ENCODE peak calls at places on chromosomes 7 and 10, in seven cellular contexts. H is left ventricle myocardium inferior, B is A549, T is ovary, X is astrocyte, U is tibial artery, Q is tibial nerve. G is an unnamed sample.

GRCh38 chr7:8625612-8626011 is 192.2 kb downstream of the NXPH1 start:
- DNase-seq in H (no peak), B (no peak), T (no peak), X (no peak), U (no peak), Q (no peak), G (no peak)

GRCh38 chr7:154874409-154875113 is 128.4 kb downstream of the PAXIP1 start:
- DNase-seq in H (no peak), B (no peak), T (no peak), X (no peak), U (no peak), Q (no peak), G (no peak)

GRCh38 chr7:135685306-135686084 is 23.2 kb downstream of the STMP1 start:
- DNase-seq in H (no peak), B (no peak), T (no peak), X (peak), U (no peak), Q (no peak), G (no peak)

GRCh38 chr10:95767884-95768556 is 12.1 kb downstream of the ENTPD1 start:
- DNase-seq in H (peak), B (peak), T (no peak), X (no peak), U (no peak), Q (no peak), G (no peak)

GRCh38 chr7:65798111-65799075 is 74.5 kb upstream of the VKORC1L1 start:
- DNase-seq in H (no peak), B (no peak), T (no peak), X (peak), U (no peak), Q (no peak), G (no peak)

GRCh38 chr10:44405038-44405437 is 20.1 kb upstream of the CXCL12 start:
- DNase-seq in H (no peak), B (no peak), T (no peak), X (no peak), U (no peak), Q (no peak), G (no peak)

GRCh38 chr10:119562097-119562496 is 19.6 kb upstream of the RGS10 start:
- DNase-seq in H (no peak), B (no peak), T (no peak), X (no peak), U (no peak), Q (no peak), G (no peak)

GRCh38 chr10:38003588-38003987 is 6.9 kb upstream of the ZNF33A start:
- DNase-seq in H (no peak), B (no peak), T (no peak), X (no peak), U (no peak), Q (no peak), G (no peak)

GRCh38 chr10:43322769-43323168 is 48.7 kb upstream of the FXYD4 start:
- DNase-seq in H (peak), B (peak), T (peak), X (peak), U (peak), Q (peak), G (peak)

GRCh38 chr10:7933262-7933661 is 115.0 kb downstream of the TAF3 start:
- DNase-seq in H (no peak), B (no peak), T (no peak), X (no peak), U (no peak), Q (no peak), G (no peak)

GRCh38 chr10:28796606-28797512 is 119.5 kb downstream of the BAMBI start:
- DNase-seq in H (peak), B (peak), T (peak), X (peak), U (peak), Q (peak), G (no peak)

GRCh38 chr7:41885748-41886147 is 182.9 kb upstream of the INHBA start:
- DNase-seq in H (no peak), B (no peak), T (no peak), X (no peak), U (no peak), Q (no peak), G (no peak)

GRCh38 chr10:128068398-128069285 is 57.6 kb downstream of the MKI67 start:
- DNase-seq in H (no peak), B (no peak), T (no peak), X (no peak), U (peak), Q (no peak), G (no peak)

GRCh38 chr10:72272689-72273409 is 875 bp upstream of the DDIT4 start:
- DNase-seq in H (peak), B (peak), T (peak), X (peak), U (peak), Q (peak), G (peak)

GRCh38 chr10:72800000-72800740 is 93.4 kb upstream of the OIT3 start:
- DNase-seq in H (no peak), B (no peak), T (no peak), X (peak), U (no peak), Q (no peak), G (no peak)

GRCh38 chr10:112475565-112476233 is 28.7 kb downstream of the VTI1A start:
- DNase-seq in H (no peak), B (no peak), T (no peak), X (no peak), U (no peak), Q (no peak), G (no peak)

GRCh38 chr10:97327348-97328294 is 6.9 kb downstream of the FRAT2 start:
- DNase-seq in H (no peak), B (peak), T (no peak), X (no peak), U (no peak), Q (no peak), G (no peak)

GRCh38 chr10:70540089-70540788 is 61.7 kb downstream of the PALD1 start:
- DNase-seq in H (no peak), B (peak), T (no peak), X (no peak), U (no peak), Q (no peak), G (no peak)

GRCh38 chr10:132306951-132307751 is 599 bp downstream of the STK32C start:
- DNase-seq in H (peak), B (peak), T (peak), X (no peak), U (peak), Q (no peak), G (no peak)

GRCh38 chr10:26242752-26243151 is 26.2 kb downstream of the GAD2 start:
- DNase-seq in H (no peak), B (no peak), T (no peak), X (no peak), U (no peak), Q (no peak), G (no peak)

GRCh38 chr7:17939111-17939669 is 1.1 kb downstream of the SNX13 start:
- DNase-seq in H (no peak), B (peak), T (no peak), X (peak), U (no peak), Q (no peak), G (no peak)

GRCh38 chr7:97179454-97180104 is 62.1 kb downstream of the SDHAF3 start:
- DNase-seq in H (no peak), B (peak), T (peak), X (peak), U (no peak), Q (peak), G (no peak)

GRCh38 chr10:974785-975074 is 13.5 kb upstream of the GTPBP4 start:
- DNase-seq in H (no peak), B (no peak), T (no peak), X (no peak), U (no peak), Q (no peak), G (no peak)

GRCh38 chr7:131455546-131455945 is 100.9 kb downstream of the PODXL start:
- DNase-seq in H (no peak), B (no peak), T (no peak), X (no peak), U (no peak), Q (no peak), G (no peak)

GRCh38 chr7:17040701-17041100 is 158.9 kb upstream of the AGR3 start:
- DNase-seq in H (no peak), B (no peak), T (no peak), X (no peak), U (no peak), Q (no peak), G (no peak)

GRCh38 chr10:127492607-127493250 is 56.4 kb upstream of the NPS start:
- DNase-seq in H (no peak), B (peak), T (no peak), X (no peak), U (no peak), Q (no peak), G (no peak)

GRCh38 chr10:17375936-17376584 is 78.3 kb downstream of the ST8SIA6 start:
- DNase-seq in H (no peak), B (peak), T (no peak), X (no peak), U (no peak), Q (no peak), G (no peak)

GRCh38 chr7:158281441-158281840 is 306.2 kb downstream of the PTPRN2 start:
- DNase-seq in H (no peak), B (no peak), T (no peak), X (no peak), U (peak), Q (no peak), G (peak)

GRCh38 chr7:37187179-37187578 is 261.5 kb downstream of the ELMO1 start:
- DNase-seq in H (no peak), B (no peak), T (no peak), X (no peak), U (no peak), Q (no peak), G (no peak)

GRCh38 chr7:120089968-120090367 is 183.0 kb upstream of the KCND2 start:
- DNase-seq in H (no peak), B (peak), T (no peak), X (no peak), U (no peak), Q (no peak), G (no peak)

GRCh38 chr10:84589526-84590205 is 261.3 kb downstream of the CCSER2 start:
- DNase-seq in H (no peak), B (no peak), T (no peak), X (no peak), U (no peak), Q (no peak), G (no peak)

GRCh38 chr7:44798649-44799275 is 2.3 kb downstream of the PPIA start:
- DNase-seq in H (no peak), B (no peak), T (no peak), X (peak), U (no peak), Q (no peak), G (no peak)
- H3K27ac ChIP-seq in H (peak), B (peak), T (no peak), X (peak), U (no peak), Q (no peak), G (no peak)

DNA sequence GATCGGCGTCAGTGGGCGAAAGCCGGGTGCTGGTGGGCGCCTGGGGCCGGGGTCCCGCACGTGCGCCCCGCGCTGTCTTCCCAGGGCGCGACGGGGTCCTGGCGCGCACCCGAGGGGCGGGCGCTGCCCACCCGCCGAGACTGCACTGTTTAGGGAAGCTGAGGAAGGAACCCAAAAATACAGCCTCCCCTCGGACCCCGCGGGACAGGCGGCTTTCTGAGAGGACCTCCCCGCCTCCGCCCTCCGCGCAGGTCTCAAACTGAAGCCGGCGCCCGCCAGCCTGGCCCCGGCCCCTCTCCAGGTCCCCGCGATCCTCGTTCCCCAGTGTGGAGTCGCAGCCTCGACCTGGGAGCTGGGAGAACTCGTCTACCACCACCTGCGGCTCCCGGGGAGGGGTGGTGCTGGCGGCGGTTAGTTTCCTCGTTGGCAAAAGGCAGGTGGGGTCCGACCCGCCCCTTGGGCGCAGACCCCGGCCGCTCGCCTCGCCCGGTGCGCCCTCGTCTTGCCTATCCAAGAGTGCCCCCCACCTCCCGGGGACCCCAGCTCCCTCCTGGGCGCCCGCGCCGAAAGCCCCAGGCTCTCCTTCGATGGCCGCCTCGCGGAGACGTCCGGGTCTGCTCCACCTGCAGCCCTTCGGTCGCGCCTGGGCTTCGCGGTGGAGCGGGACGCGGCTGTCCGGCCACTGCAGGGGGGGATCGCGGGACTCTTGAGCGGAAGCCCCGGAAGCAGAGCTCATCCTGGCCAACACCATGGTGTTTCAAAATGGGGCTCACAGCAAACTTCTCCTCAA is 1.1 kb downstream of the EGFR start:
- DNase-seq in H (peak), B (no peak), T (peak), X (no peak), U (peak), Q (no peak), G (no peak)
- TF ChIP-seq CTCF in H (no peak), B (no peak), T (no peak), X (no peak), U (no peak), Q (no peak), G (no peak)

GRCh38 chr7:320297-320696 is 30.3 kb downstream of the FOXL3 start:
- DNase-seq in H (no peak), B (no peak), T (no peak), X (no peak), U (no peak), Q (no peak), G (no peak)

GRCh38 chr7:319267-319661 is 29.3 kb downstream of the FOXL3 start:
- DNase-seq in H (no peak), B (no peak), T (no peak), X (no peak), U (no peak), Q (no peak), G (no peak)

GRCh38 chr7:317643-318405 is 27.9 kb downstream of the FOXL3 start:
- DNase-seq in H (no peak), B (no peak), T (no peak), X (no peak), U (no peak), Q (no peak), G (no peak)

GRCh38 chr7:315516-316265 is 25.7 kb downstream of the FOXL3 start:
- DNase-seq in H (no peak), B (no peak), T (no peak), X (no peak), U (no peak), Q (no peak), G (peak)

DNA sequence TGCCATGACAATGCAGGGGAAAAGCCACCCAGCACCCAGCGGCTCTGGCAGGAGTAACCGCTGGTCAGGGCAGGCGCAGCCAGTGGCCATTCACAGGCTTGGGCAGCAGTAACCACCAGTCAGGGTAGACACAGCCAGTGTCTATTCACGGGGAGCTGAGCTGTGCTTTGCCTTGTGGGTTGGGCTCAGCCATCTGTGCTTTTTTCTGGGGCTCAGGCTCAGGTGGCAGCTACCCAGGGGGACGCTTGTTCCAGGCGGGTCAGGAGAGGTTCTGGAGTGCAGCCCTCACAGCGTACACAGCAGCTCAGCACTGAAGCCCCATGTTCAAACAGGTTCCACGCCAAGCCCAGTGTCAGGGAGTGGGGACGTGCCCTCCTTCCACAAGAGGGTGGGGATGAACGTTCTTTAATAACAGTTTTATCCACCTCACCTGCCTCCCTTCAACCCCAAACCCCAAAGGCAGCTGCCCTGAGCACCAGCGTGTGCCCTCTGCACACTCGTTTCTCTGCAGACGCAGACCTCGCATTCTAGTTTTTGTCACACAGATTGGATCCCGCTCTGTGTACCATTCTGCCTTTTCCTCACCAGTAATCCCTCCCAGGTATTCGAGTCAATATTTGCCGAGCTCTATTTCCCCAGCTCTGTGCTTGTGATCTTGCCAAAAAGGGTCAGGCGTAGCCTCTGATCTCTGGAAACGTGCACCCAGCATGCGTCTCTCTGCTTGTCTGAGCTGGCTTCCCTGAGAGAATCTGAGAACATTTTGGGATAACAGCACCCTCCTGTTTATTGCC is 28.7 kb downstream of the FOXL3 start:
- DNase-seq in H (no peak), B (no peak), T (no peak), X (no peak), U (no peak), Q (no peak), G (no peak)
- H3K27ac ChIP-seq in H (peak), B (no peak), T (no peak), X (no peak), U (no peak), Q (no peak), G (no peak)

GRCh38 chr7:66905243-66905642 is 15.8 kb upstream of the TMEM248 start:
- DNase-seq in H (no peak), B (no peak), T (no peak), X (no peak), U (no peak), Q (no peak), G (no peak)

GRCh38 chr7:66907731-66908130 is 13.3 kb upstream of the TMEM248 start:
- DNase-seq in H (no peak), B (no peak), T (no peak), X (no peak), U (no peak), Q (no peak), G (no peak)

GRCh38 chr7:66904063-66904593 is 16.9 kb upstream of the TMEM248 start:
- DNase-seq in H (no peak), B (no peak), T (no peak), X (no peak), U (no peak), Q (no peak), G (no peak)

GRCh38 chr7:66903360-66904062 is 17.5 kb upstream of the TMEM248 start:
- DNase-seq in H (no peak), B (no peak), T (no peak), X (no peak), U (no peak), Q (no peak), G (no peak)

DNA sequence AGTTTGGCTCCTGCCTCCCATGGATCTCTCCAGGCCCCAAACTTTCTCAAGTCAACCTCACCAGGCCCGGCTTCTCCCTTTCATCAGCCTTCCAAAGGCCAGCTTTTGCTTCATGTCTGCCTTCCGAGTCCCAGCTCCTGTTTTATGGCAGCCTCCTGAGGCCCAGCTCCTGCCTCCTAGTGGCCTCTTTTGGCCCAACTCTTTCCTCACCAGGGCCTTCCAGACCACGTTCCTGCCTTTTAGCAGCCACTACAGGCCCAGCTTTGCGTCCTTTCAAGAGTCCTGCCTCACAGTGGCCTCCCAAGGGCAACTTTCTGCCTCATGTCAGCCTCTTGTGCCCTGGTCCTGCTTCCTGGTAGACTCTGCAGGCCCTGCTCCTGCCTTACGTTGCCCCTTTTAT is 15.3 kb upstream of the TMEM248 start:
- DNase-seq in H (no peak), B (no peak), T (no peak), X (no peak), U (no peak), Q (no peak), G (no peak)
- TF ChIP-seq CTCF in H (no peak), B (no peak), T (no peak), X (no peak), U (no peak), Q (no peak), G (no peak)

GRCh38 chr10:51124852-51125251 is 50.6 kb downstream of the PRKG1 start:
- DNase-seq in H (no peak), B (no peak), T (no peak), X (no peak), U (no peak), Q (no peak), G (no peak)
- H3K27ac ChIP-seq in H (no peak), B (no peak), T (no peak), X (no peak), U (no peak), Q (no peak), G (no peak)

GRCh38 chr10:103246328-103246727 is 641 bp downstream of the RPEL1 start:
- DNase-seq in H (no peak), B (no peak), T (no peak), X (no peak), U (no peak), Q (no peak), G (no peak)
- TF ChIP-seq CTCF in H (no peak), B (peak), T (no peak), X (peak), U (no peak), Q (no peak), G (no peak)

GRCh38 chr7:32164341-32164996 is 94.3 kb upstream of the PDE1C start:
- DNase-seq in H (no peak), B (peak), T (no peak), X (peak), U (no peak), Q (no peak), G (no peak)
- H3K27ac ChIP-seq in H (peak), B (peak), T (no peak), X (peak), U (no peak), Q (no peak), G (no peak)

DNA sequence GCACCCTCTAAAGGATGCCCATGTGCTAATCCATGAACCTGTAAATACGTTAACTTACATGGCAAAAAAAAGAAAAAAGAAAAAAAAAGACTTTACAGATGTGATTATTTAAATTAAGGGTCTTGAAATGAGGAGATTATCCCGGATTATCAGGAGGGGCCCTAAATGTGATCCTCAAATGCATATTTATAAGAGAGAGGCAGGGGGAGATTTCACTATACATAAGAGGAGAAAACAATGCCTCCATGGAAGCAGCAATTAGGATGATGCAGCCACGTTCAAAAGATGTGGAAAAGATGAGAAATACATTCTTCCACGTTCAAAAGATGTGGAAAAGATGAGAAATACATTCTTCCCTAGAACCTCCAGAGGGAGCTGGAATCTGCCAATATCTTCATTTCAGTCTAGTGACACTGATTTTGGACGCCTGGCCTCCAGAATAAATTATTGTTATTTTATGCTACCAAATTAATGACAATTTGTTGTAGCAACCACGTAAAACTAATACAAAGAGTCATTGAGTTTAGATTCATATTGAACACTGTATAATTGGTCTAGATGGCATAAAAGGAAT is 328.4 kb upstream of the GNAI1 start:
- DNase-seq in H (no peak), B (peak), T (no peak), X (no peak), U (no peak), Q (no peak), G (no peak)
- TF ChIP-seq CTCF in H (peak), B (peak), T (no peak), X (peak), U (no peak), Q (peak), G (peak)

G was measured in dorsolateral prefrontal cortex.